ENCODE peak calls at places on chromosome 14, in nine cellular contexts. D is H7, M is AG10803, P is fibroblast of lung, F is cardiac fibroblast, R is NCI-H1105, I is kidney tubule cell, A is GM13977, H is D341Med. L is an unnamed sample.

GRCh38 chr14:89243765-89244164 is 173.3 kb downstream of the FOXN3 start:
- DNase-seq in D (no peak), M (no peak), P (no peak), F (no peak), R (no peak), I (no peak), A (no peak), H (no peak), L (no peak)

GRCh38 chr14:72553161-72553560 is 340.7 kb downstream of the DPF3 start:
- DNase-seq in D (no peak), M (no peak), P (no peak), F (no peak), R (no peak), I (no peak), A (no peak), H (no peak), L (no peak)

GRCh38 chr14:104423224-104423681 is 156.3 kb upstream of the C14orf180 start:
- DNase-seq in D (peak), M (no peak), P (no peak), F (no peak), R (no peak), I (no peak), A (no peak), H (peak), L (no peak)

GRCh38 chr14:56098021-56098420 is 20.2 kb upstream of the PELI2 start:
- DNase-seq in D (no peak), M (no peak), P (no peak), F (no peak), R (no peak), I (peak), A (no peak), H (no peak), L (peak)

GRCh38 chr14:99644723-99645544 is at the start of gene HHIPL1:
- DNase-seq in D (peak), M (peak), P (peak), F (peak), R (no peak), I (peak), A (no peak), H (no peak), L (peak)

GRCh38 chr14:53190938-53191337 is 37.8 kb upstream of the DDHD1 start:
- DNase-seq in D (no peak), M (no peak), P (no peak), F (peak), R (no peak), I (peak), A (peak), H (no peak), L (no peak)

GRCh38 chr14:23183479-23183878 is at the start of gene SLC7A8:
- DNase-seq in D (peak), M (no peak), P (no peak), F (no peak), R (peak), I (peak), A (no peak), H (no peak), L (peak)

GRCh38 chr14:73943083-73943482 is 6.8 kb downstream of the FAM161B start:
- DNase-seq in D (no peak), M (peak), P (peak), F (peak), R (no peak), I (peak), A (no peak), H (no peak), L (no peak)

GRCh38 chr14:23861666-23862065 is 91.9 kb upstream of the DHRS4 start:
- DNase-seq in D (no peak), M (no peak), P (no peak), F (no peak), R (no peak), I (no peak), A (no peak), H (no peak), L (peak)

GRCh38 chr14:55051165-55051425 is 352 bp upstream of the MAPK1IP1L start:
- DNase-seq in D (no peak), M (no peak), P (no peak), F (no peak), R (no peak), I (no peak), A (no peak), H (no peak), L (no peak)

GRCh38 chr14:76827696-76828301 is 1.6 kb downstream of the LRRC74A start:
- DNase-seq in D (peak), M (no peak), P (no peak), F (peak), R (no peak), I (no peak), A (no peak), H (no peak), L (no peak)

GRCh38 chr14:101561145-101561896 is at the start of gene DIO3:
- DNase-seq in D (peak), M (no peak), P (peak), F (no peak), R (peak), I (no peak), A (no peak), H (peak), L (peak)

GRCh38 chr14:35158491-35158890 is 36.1 kb downstream of the PRORP start:
- DNase-seq in D (no peak), M (no peak), P (no peak), F (no peak), R (no peak), I (no peak), A (no peak), H (no peak), L (peak)

GRCh38 chr14:102693006-102693755 is 84.1 kb upstream of the TRAF3 start:
- DNase-seq in D (peak), M (no peak), P (no peak), F (no peak), R (no peak), I (no peak), A (no peak), H (peak), L (peak)

GRCh38 chr14:71616013-71616412 is 316.2 kb upstream of the RGS6 start:
- DNase-seq in D (no peak), M (no peak), P (no peak), F (no peak), R (no peak), I (no peak), A (no peak), H (no peak), L (no peak)

GRCh38 chr14:75911883-75912282 is 69.9 kb downstream of the TGFB3 start:
- DNase-seq in D (peak), M (no peak), P (no peak), F (peak), R (no peak), I (no peak), A (no peak), H (no peak), L (peak)

GRCh38 chr14:92481386-92481785 is 32.2 kb upstream of the RIN3 start:
- DNase-seq in D (no peak), M (peak), P (peak), F (peak), R (no peak), I (no peak), A (no peak), H (no peak), L (no peak)

GRCh38 chr14:100994082-100994481 is 90.6 kb upstream of the RTL1 start:
- DNase-seq in D (no peak), M (no peak), P (peak), F (peak), R (no peak), I (peak), A (no peak), H (no peak), L (no peak)

GRCh38 chr14:59275668-59276067 is 87.2 kb downstream of the DAAM1 start:
- DNase-seq in D (no peak), M (peak), P (peak), F (peak), R (no peak), I (peak), A (peak), H (no peak), L (no peak)

GRCh38 chr14:95496690-95497241 is 19.7 kb downstream of the SYNE3 start:
- DNase-seq in D (no peak), M (peak), P (peak), F (peak), R (no peak), I (no peak), A (no peak), H (no peak), L (no peak)

GRCh38 chr14:24262821-24263733 is at the start of gene TGM1:
- DNase-seq in D (peak), M (no peak), P (peak), F (no peak), R (no peak), I (no peak), A (no peak), H (no peak), L (peak)

GRCh38 chr14:23566782-23567185 is 807 bp downstream of the AP1G2 start:
- DNase-seq in D (no peak), M (peak), P (peak), F (peak), R (no peak), I (no peak), A (no peak), H (no peak), L (no peak)

GRCh38 chr14:103520657-103521437 is 1.8 kb downstream of the CKB start:
- DNase-seq in D (peak), M (peak), P (peak), F (peak), R (peak), I (peak), A (peak), H (peak), L (peak)

GRCh38 chr14:60933920-60934655 is 46.8 kb downstream of the TRMT5 start:
- DNase-seq in D (no peak), M (no peak), P (no peak), F (no peak), R (no peak), I (no peak), A (no peak), H (no peak), L (peak)

GRCh38 chr14:86897704-86898513 is 1095.1 kb downstream of the GALC start:
- DNase-seq in D (no peak), M (no peak), P (no peak), F (no peak), R (no peak), I (peak), A (no peak), H (no peak), L (no peak)

GRCh38 chr14:99612065-99612736 is 8.2 kb upstream of the CCDC85C start:
- DNase-seq in D (no peak), M (no peak), P (no peak), F (no peak), R (peak), I (no peak), A (no peak), H (no peak), L (no peak)

GRCh38 chr14:88748288-88748687 is 44.5 kb downstream of the EML5 start:
- DNase-seq in D (no peak), M (no peak), P (no peak), F (no peak), R (no peak), I (peak), A (no peak), H (no peak), L (no peak)

GRCh38 chr14:81441626-81442134 is 41.6 kb upstream of the STON2 start:
- DNase-seq in D (no peak), M (no peak), P (no peak), F (no peak), R (no peak), I (no peak), A (no peak), H (no peak), L (no peak)

GRCh38 chr14:22303589-22304195 is 285.3 kb downstream of the DAD1 start:
- DNase-seq in D (peak), M (peak), P (peak), F (peak), R (no peak), I (peak), A (peak), H (no peak), L (no peak)

GRCh38 chr14:57982802-57983201 is 116.9 kb upstream of the SLC35F4 start:
- DNase-seq in D (no peak), M (no peak), P (no peak), F (no peak), R (peak), I (no peak), A (no peak), H (no peak), L (no peak)